ENCODE peak calls at places on chromosomes 13 and 19, in seven cellular contexts. C is left lung, Z is substantia nigra, S is mesendoderm, E is GM23248, O is uterus, T is fibroblast of lung. G is an unnamed sample.

GRCh38 chr13:35475131-35475959 is 1.1 kb downstream of the MAB21L1 start:
- DNase-seq in C (peak), Z (peak), S (peak), E (peak), O (no peak), T (peak), G (no peak)

GRCh38 chr19:23070353-23070781 is 46.5 kb upstream of the ZNF730 start:
- DNase-seq in C (no peak), Z (peak), S (peak), E (peak), O (peak), T (peak), G (no peak)

GRCh38 chr19:590396-590745 is 690 bp downstream of the HCN2 start:
- DNase-seq in C (peak), Z (no peak), S (no peak), E (peak), O (no peak), T (peak), G (no peak)

GRCh38 chr13:39590466-39591036 is 12.4 kb downstream of the LHFPL6 start:
- DNase-seq in C (no peak), Z (no peak), S (peak), E (no peak), O (no peak), T (no peak), G (no peak)

GRCh38 chr19:47652285-47652684 is 43.4 kb downstream of the BICRA start:
- DNase-seq in C (no peak), Z (no peak), S (no peak), E (no peak), O (no peak), T (no peak), G (no peak)

GRCh38 chr19:15197275-15198005 is 3.4 kb downstream of the NOTCH3 start:
- DNase-seq in C (no peak), Z (no peak), S (no peak), E (peak), O (no peak), T (peak), G (no peak)

GRCh38 chr19:47726467-47726866 is 13.2 kb downstream of the EHD2 start:
- DNase-seq in C (no peak), Z (no peak), S (no peak), E (peak), O (no peak), T (peak), G (no peak)

GRCh38 chr13:44093607-44094583 is 214.2 kb downstream of the LACC1 start:
- DNase-seq in C (no peak), Z (no peak), S (peak), E (no peak), O (no peak), T (peak), G (no peak)

GRCh38 chr19:4350726-4351125 is 7.4 kb downstream of the MPND start:
- DNase-seq in C (no peak), Z (no peak), S (no peak), E (no peak), O (no peak), T (no peak), G (no peak)

GRCh38 chr13:105918842-105919741 is 616.4 kb downstream of the EFNB2 start:
- DNase-seq in C (no peak), Z (no peak), S (peak), E (peak), O (no peak), T (peak), G (peak)

GRCh38 chr19:46077815-46078167 is 37.0 kb upstream of the IGFL4 start:
- DNase-seq in C (no peak), Z (no peak), S (no peak), E (no peak), O (no peak), T (no peak), G (no peak)

GRCh38 chr13:20499986-20500385 is 25.7 kb downstream of the CRYL1 start:
- DNase-seq in C (no peak), Z (no peak), S (no peak), E (peak), O (no peak), T (no peak), G (no peak)

GRCh38 chr13:96898212-96898611 is 96.1 kb downstream of the OXGR1 start:
- DNase-seq in C (no peak), Z (no peak), S (peak), E (no peak), O (no peak), T (no peak), G (no peak)

GRCh38 chr13:66657165-66657895 is 572.8 kb downstream of the PCDH9 start:
- DNase-seq in C (peak), Z (peak), S (peak), E (peak), O (peak), T (peak), G (peak)

GRCh38 chr19:44626067-44626624 is 12.8 kb downstream of the IGSF23 start:
- DNase-seq in C (no peak), Z (no peak), S (peak), E (peak), O (no peak), T (peak), G (peak)

GRCh38 chr13:40251343-40252032 is 415.0 kb downstream of the FOXO1 start:
- DNase-seq in C (no peak), Z (no peak), S (no peak), E (peak), O (no peak), T (peak), G (no peak)

GRCh38 chr19:35671818-35672217 is 5.5 kb downstream of the UPK1A start:
- DNase-seq in C (no peak), Z (no peak), S (peak), E (no peak), O (no peak), T (no peak), G (no peak)

GRCh38 chr13:66425741-66426140 is 804.4 kb downstream of the PCDH9 start:
- DNase-seq in C (no peak), Z (no peak), S (no peak), E (no peak), O (no peak), T (peak), G (no peak)

GRCh38 chr19:4987692-4988370 is 18.9 kb downstream of the KDM4B start:
- DNase-seq in C (no peak), Z (no peak), S (no peak), E (peak), O (no peak), T (no peak), G (no peak)

GRCh38 chr19:3459322-3459881 is 20.9 kb downstream of the SMIM24 start:
- DNase-seq in C (no peak), Z (peak), S (peak), E (peak), O (peak), T (peak), G (no peak)

GRCh38 chr19:58397533-58398037 is 2.1 kb downstream of the RNF225 start:
- DNase-seq in C (no peak), Z (no peak), S (no peak), E (peak), O (no peak), T (no peak), G (no peak)

GRCh38 chr13:111177803-111178389 is 62.8 kb downstream of the ARHGEF7 start:
- DNase-seq in C (no peak), Z (no peak), S (no peak), E (peak), O (no peak), T (peak), G (peak)

GRCh38 chr13:73894995-73895571 is 239.1 kb downstream of the KLF12 start:
- DNase-seq in C (no peak), Z (no peak), S (no peak), E (no peak), O (no peak), T (no peak), G (no peak)

GRCh38 chr13:32246468-32246867 is 68.7 kb downstream of the ZAR1L start:
- DNase-seq in C (no peak), Z (no peak), S (peak), E (peak), O (peak), T (peak), G (no peak)

GRCh38 chr19:40590464-40591265 is 10.5 kb upstream of the LTBP4 start:
- DNase-seq in C (no peak), Z (no peak), S (no peak), E (no peak), O (no peak), T (no peak), G (no peak)

GRCh38 chr13:112234131-112234875 is 141.9 kb upstream of the SPACA7 start:
- DNase-seq in C (peak), Z (no peak), S (no peak), E (no peak), O (no peak), T (no peak), G (no peak)

GRCh38 chr13:42211704-42212103 is 60.2 kb upstream of the AKAP11 start:
- DNase-seq in C (no peak), Z (no peak), S (no peak), E (peak), O (no peak), T (peak), G (peak)

GRCh38 chr19:55099557-55100506 is 17.6 kb downstream of the PPP1R12C start:
- DNase-seq in C (no peak), Z (no peak), S (peak), E (no peak), O (no peak), T (no peak), G (no peak)

GRCh38 chr19:19062454-19063182 is 1.2 kb upstream of the SLC25A42 start:
- DNase-seq in C (peak), Z (no peak), S (peak), E (peak), O (no peak), T (peak), G (no peak)

GRCh38 chr19:58450836-58451357 is 525 bp upstream of the ZNF324B start:
- DNase-seq in C (no peak), Z (no peak), S (no peak), E (peak), O (no peak), T (no peak), G (no peak)

GRCh38 chr19:16895467-16896097 is 6.8 kb downstream of the F2RL3 start:
- DNase-seq in C (peak), Z (no peak), S (no peak), E (no peak), O (no peak), T (peak), G (no peak)
- H3K27ac ChIP-seq in C (no peak), Z (no peak), S (no peak), E (no peak), O (peak), T (no peak), G (no peak)

GRCh38 chr19:7224205-7224833 is 69.9 kb downstream of the INSR start:
- DNase-seq in C (no peak), Z (no peak), S (no peak), E (peak), O (peak), T (peak), G (no peak)
- H3K27ac ChIP-seq in C (no peak), Z (peak), S (no peak), E (no peak), O (peak), T (no peak), G (no peak)

GRCh38 chr19:12052057-12052570 is 647 bp downstream of the ZNF878 start:
- DNase-seq in C (no peak), Z (no peak), S (peak), E (peak), O (no peak), T (no peak), G (no peak)
- H3K27ac ChIP-seq in C (peak), Z (no peak), S (peak), E (no peak), O (peak), T (no peak), G (no peak)

DNA sequence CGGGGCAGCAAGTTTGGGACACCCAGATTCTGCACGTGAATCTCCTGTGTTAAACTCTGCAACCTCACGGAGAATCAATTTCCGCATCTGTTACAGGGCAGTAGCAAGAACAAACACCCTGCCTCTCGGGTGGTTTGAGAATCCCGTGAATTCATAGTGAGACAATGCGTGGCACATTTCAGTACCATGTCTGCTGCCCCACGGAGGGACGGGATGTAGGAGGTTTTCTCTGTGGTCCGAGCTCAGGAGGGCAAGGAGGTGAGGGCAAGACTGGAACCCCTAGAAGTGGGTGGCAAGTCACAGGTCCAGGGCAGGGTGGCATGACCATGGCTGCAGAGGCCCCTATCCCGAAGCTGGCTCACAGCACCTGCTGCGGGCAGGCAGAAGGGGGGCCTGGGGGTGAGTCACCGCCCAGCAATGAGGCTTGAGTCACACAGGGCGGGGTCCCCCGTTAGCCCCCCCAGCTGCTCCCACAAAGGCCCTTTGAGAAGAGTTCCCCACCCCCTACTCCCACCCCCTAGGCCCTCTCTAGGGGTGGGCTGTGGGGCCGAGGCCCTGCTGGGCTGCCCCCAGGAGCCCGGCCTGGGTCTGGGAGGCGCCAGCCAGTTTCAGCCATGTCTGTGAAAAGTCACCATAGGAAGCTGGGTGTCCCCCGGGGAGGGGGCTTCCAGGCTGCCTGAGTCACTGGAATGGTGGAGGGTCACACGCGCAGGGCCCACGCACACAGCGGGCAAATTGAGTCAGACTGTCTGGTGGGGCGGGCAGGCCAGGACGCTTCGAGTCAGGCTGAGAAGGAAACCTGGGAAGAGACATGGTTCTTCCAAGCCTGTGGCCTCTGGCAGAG is 25.8 kb upstream of the NANOS3 start:
- DNase-seq in C (peak), Z (peak), S (peak), E (peak), O (peak), T (peak), G (no peak)
- H3K27ac ChIP-seq in C (peak), Z (peak), S (peak), E (peak), O (peak), T (peak), G (peak)

GRCh38 chr19:38765214-38765613 is 8.1 kb downstream of the LGALS7 start:
- DNase-seq in C (no peak), Z (no peak), S (no peak), E (no peak), O (no peak), T (no peak), G (no peak)

DNA sequence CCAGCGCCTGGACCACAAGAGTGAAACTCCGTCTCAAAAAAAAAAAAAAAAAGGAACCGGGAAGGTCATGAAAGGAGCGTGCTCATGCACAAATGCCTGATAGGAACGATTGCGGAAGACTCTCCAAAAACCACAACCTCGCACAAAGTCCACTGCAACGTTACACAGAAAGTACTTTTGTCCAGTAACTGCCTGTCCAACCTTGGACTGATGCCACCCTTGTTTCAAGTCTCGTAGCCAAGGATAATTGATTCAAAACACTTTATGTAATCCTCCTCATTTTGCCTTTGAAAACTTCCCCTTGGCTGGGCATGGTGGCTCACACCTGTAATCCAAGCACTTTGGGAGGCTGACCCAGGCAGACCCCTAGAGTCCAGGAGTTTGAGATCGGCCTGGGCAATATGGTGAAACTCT is 13.7 kb downstream of the LGALS7 start:
- DNase-seq in C (no peak), Z (no peak), S (no peak), E (no peak), O (no peak), T (no peak), G (no peak)
- H3K27ac ChIP-seq in C (no peak), Z (no peak), S (no peak), E (no peak), O (no peak), T (no peak), G (no peak)

DNA sequence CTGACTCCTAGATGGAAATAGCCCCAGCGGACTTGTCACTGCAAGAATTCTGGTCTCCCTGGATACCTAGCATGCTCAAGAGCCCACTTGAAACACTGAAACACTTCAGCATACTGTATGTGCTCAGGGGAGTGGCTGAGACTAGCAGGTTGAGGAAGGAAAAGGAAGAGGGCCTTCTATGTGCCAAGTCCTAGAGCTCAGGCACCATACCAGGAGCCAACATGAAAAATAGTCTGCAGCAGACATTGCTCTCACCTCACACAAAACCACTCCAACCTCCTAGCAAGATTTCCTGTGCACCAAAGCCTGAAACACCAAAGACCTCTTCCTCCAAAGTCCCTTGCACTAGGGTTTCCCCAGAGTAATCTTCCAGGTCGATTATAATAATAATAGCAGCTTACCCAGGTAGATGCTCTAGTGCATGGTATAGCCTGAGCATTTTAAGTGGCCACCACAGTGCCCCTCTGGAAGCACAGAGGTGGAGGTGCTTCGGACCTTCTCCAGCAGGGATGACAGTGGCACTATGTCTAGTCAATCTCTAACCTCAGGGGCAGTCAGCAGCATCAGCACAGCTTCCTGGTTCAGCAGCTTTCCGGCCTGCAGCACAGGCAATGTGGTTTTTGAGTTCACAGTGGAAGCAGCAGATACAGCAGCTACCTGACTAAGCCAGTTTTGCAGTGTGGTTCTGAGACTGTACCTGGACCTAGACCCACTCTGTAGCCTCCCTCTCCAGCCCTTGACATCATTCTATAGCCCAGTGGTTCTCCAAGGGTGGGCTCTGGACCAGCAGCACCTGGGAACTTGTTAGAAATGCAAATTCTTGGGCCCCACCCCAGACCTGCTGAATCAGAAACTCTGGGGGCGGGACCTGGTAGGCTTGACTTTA is 45.6 kb upstream of the UBE2L5 start:
- DNase-seq in C (no peak), Z (no peak), S (no peak), E (no peak), O (no peak), T (no peak), G (no peak)
- H3K27ac ChIP-seq in C (peak), Z (no peak), S (no peak), E (no peak), O (peak), T (no peak), G (no peak)

DNA sequence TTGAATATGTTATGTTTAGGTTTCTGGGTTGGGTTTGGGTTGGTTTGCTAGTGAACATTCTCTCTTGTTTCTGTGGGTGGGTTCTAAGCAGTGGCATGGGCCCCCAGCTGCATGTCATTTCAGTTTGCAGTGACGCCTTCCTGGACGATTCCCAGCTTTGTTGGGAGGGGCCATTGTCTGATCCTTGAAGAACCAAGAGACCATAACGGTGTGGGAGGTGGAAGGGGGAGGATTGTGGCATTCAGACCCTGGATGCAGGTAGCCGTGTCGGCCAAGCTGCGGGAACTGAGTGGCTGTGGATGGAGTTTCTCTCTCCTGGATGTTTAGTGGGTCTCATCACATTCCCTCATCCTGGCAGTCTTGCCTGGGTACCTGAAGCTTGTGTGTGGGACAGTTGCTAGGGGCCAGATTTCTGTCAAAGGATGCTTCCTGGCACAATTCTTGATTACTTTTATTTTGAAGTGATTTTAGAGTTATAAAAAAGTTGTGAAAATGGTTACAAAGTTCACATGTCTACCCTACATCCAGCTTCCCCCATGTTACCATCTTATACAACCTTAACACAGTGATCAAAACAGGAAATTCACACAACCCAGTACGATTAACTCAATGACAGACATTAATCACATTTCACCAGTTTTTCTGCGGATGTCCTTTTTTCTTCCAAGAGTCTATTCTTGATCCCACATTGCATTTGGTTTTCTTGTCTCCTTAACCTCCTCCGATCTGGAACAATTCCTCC is 123.8 kb downstream of the SIPA1L3 start:
- DNase-seq in C (no peak), Z (no peak), S (no peak), E (no peak), O (no peak), T (no peak), G (no peak)
- H3K27ac ChIP-seq in C (no peak), Z (no peak), S (no peak), E (no peak), O (no peak), T (no peak), G (no peak)

G was measured in epithelial cell of prostate.